ENCODE peak calls at places on chromosome 19, in eight cellular contexts. F is AG10803, H is sigmoid colon, T is upper lobe of right lung, V is fibroblast of mammary gland, M is fibroblast of lung, C is esophagus muscularis mucosa, Y is heart left ventricle. S is an unnamed sample.

GRCh38 chr19:56111601-56112312 is 9.3 kb downstream of the ZNF787 start:
- DNase-seq in F (no peak), H (peak), T (peak), V (no peak), M (no peak), C (no peak), Y (peak), S (no peak)

GRCh38 chr19:44795398-44795987 is 13.4 kb upstream of the BCAM start:
- DNase-seq in F (no peak), H (no peak), T (no peak), V (no peak), M (no peak), C (no peak), Y (no peak), S (no peak)

GRCh38 chr19:55273978-55274707 is 5.8 kb downstream of the HSPBP1 start:
- DNase-seq in F (no peak), H (no peak), T (no peak), V (no peak), M (no peak), C (no peak), Y (no peak), S (no peak)

GRCh38 chr19:32674959-32675719 is at the start of gene ANKRD27:
- DNase-seq in F (peak), H (peak), T (peak), V (peak), M (peak), C (peak), Y (peak), S (peak)

GRCh38 chr19:2469102-2469914 is 6.6 kb upstream of the GADD45B start:
- DNase-seq in F (peak), H (no peak), T (no peak), V (peak), M (peak), C (no peak), Y (no peak), S (peak)

GRCh38 chr19:12162882-12163806 is at the start of gene ZNF136:
- DNase-seq in F (peak), H (peak), T (peak), V (peak), M (peak), C (peak), Y (peak), S (peak)

GRCh38 chr19:38697197-38697596 is 47.1 kb downstream of the CAPN12 start:
- DNase-seq in F (no peak), H (no peak), T (no peak), V (no peak), M (no peak), C (no peak), Y (no peak), S (no peak)

GRCh38 chr19:7489609-7490044 is 792 bp upstream of the PEX11G start:
- DNase-seq in F (no peak), H (no peak), T (no peak), V (no peak), M (no peak), C (no peak), Y (no peak), S (no peak)

GRCh38 chr19:47407417-47407774 is 11.9 kb downstream of the MEIS3 start:
- DNase-seq in F (no peak), H (no peak), T (no peak), V (no peak), M (no peak), C (no peak), Y (no peak), S (no peak)

GRCh38 chr19:49712397-49712859 is 21.5 kb downstream of the CPT1C start:
- DNase-seq in F (peak), H (peak), T (no peak), V (peak), M (peak), C (no peak), Y (peak), S (peak)

GRCh38 chr19:7940841-7941240 is 2.6 kb downstream of the TIMM44 start:
- DNase-seq in F (no peak), H (no peak), T (no peak), V (no peak), M (no peak), C (no peak), Y (peak), S (no peak)

GRCh38 chr19:3683866-3684816 is 16.1 kb downstream of the PIP5K1C start:
- DNase-seq in F (no peak), H (no peak), T (no peak), V (peak), M (peak), C (no peak), Y (no peak), S (peak)
- TF ChIP-seq CTCF in F (no peak), H (no peak), T (no peak), V (no peak), M (no peak), C (no peak), Y (no peak), S (no peak)

DNA sequence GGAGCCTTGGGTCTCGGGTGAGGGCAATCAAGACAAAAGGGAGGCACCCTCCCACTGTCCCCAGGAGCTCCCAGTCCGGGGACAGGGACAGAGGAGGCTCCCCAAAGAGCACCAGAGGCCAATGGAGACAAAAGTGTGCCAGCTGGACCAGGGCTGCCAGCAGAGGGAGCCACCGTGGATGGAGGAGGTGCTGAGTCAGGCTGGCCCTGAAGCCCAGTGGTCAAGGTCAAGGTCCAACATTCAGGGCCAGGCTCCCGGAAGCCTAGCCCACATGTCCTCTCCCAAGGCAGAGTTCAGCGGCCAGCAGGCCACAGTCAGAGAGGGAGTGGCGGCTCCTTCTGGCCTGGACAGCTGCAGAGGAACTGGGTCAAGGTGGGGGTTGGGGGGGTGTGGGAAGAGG is 8.4 kb downstream of the COL5A3 start:
- DNase-seq in F (peak), H (no peak), T (no peak), V (peak), M (no peak), C (no peak), Y (peak), S (peak)
- TF ChIP-seq CTCF in F (peak), H (peak), T (peak), V (peak), M (peak), C (no peak), Y (no peak), S (peak)

DNA sequence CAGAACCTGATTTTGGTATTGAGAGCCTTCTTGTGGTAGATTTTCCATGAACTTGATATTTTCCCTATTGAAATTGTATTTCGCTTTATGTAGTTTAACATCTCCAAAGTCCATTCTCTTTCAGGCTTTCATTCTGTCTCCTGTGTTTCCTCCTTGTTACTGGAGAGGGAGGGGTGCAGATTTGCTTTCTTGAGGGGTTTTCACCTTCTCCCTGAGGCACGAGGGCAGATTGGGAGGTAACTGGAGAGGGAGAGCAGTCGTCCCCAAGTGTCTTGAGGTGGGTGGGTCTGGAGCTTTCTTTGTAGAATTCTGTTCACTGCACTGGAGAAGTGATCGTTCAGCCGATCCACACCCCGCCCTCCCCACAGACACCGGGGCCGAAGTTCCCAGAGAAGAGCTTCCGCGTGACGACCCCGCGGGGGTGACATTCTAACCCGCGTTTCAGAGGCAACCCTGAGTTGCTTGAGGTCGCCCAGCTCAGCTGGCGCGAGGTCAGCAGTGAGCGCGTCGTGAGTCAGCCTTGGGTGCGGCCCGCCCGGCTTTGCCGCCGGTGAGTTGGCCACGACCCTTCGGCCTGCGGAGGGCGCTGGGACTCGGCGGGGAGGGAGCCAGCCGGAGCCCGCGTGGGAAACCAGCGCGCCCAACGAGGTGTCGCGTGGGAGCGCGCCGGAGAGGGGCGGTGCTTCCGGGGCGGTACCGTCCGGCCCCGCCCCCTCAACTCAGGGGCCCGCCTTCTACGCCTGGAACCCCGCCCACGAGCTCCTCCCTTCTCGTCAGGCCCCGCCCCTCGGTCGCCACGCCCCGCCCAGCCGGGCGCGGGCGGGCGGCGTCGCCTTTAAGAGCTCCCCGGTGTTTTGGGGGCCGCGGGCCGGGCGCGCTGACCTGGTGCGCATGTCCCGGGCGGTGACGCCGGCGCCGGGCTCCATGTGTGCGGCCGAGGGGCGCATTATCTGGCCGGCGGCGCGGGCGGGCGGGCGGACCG is at the start of gene GATAD2A:
- DNase-seq in F (peak), H (peak), T (peak), V (peak), M (peak), C (peak), Y (peak), S (peak)
- TF ChIP-seq CTCF in F (peak), H (no peak), T (peak), V (no peak), M (no peak), C (peak), Y (peak), S (peak)

GRCh38 chr19:3513198-3514140 is 7.4 kb downstream of the FZR1 start:
- DNase-seq in F (no peak), H (no peak), T (no peak), V (no peak), M (no peak), C (no peak), Y (peak), S (no peak)
- TF ChIP-seq CTCF in F (no peak), H (no peak), T (no peak), V (no peak), M (no peak), C (no peak), Y (no peak), S (no peak)

GRCh38 chr19:4369888-4370260 is 26.5 kb downstream of the MPND start:
- DNase-seq in F (peak), H (no peak), T (peak), V (peak), M (peak), C (no peak), Y (peak), S (no peak)
- TF ChIP-seq CTCF in F (peak), H (no peak), T (peak), V (peak), M (peak), C (peak), Y (peak), S (peak)